ENCODE peak calls at places on chromosome 15, in ten cellular contexts. One of them, this sample, is unnamed.
A peak's percentile ranks its signal among the peaks of the same experiment; 100 is the strongest.

GRCh38 chr15:51312754-51313390 is 25.5 kb downstream of the CYP19A1 start:
- DNase-seq in cardiac fibroblast: no peak
- DNase-seq in ovary: no peak
- DNase-seq in heart left ventricle: no peak
- DNase-seq in cardiac muscle cell: no peak
- DNase-seq in OCI-LY7: no peak
- DNase-seq in kidney epithelial cell: no peak
- DNase-seq in esophagus squamous epithelium: no peak
- DNase-seq in LNCaP clone FGC: no peak
- DNase-seq in nephron progenitor cell: no peak
- DNase-seq in this sample: no peak

GRCh38 chr15:73959012-73959581 is 32.8 kb downstream of the LOXL1 start:
- DNase-seq in cardiac fibroblast: no peak
- DNase-seq in LNCaP clone FGC: no peak
- DNase-seq in cardiac muscle cell: no peak
- DNase-seq in heart left ventricle: no peak
- DNase-seq in OCI-LY7: peak; percentile 77
- DNase-seq in kidney epithelial cell: no peak
- DNase-seq in ovary: peak; percentile 3
- DNase-seq in nephron progenitor cell: no peak
- DNase-seq in esophagus squamous epithelium: no peak
- DNase-seq in this sample: no peak

GRCh38 chr15:94579261-94579660 is 347.9 kb downstream of the MCTP2 start:
- DNase-seq in cardiac muscle cell: no peak
- DNase-seq in esophagus squamous epithelium: no peak
- DNase-seq in OCI-LY7: no peak
- DNase-seq in nephron progenitor cell: no peak
- DNase-seq in ovary: no peak
- DNase-seq in heart left ventricle: no peak
- DNase-seq in cardiac fibroblast: no peak
- DNase-seq in LNCaP clone FGC: no peak
- DNase-seq in kidney epithelial cell: no peak
- DNase-seq in this sample: no peak

GRCh38 chr15:62482715-62483429 is 317.8 kb upstream of the C2CD4B start:
- DNase-seq in cardiac muscle cell: peak; percentile 76
- DNase-seq in heart left ventricle: no peak
- DNase-seq in esophagus squamous epithelium: no peak
- DNase-seq in LNCaP clone FGC: no peak
- DNase-seq in OCI-LY7: peak; percentile 21
- DNase-seq in nephron progenitor cell: peak; percentile 17
- DNase-seq in cardiac fibroblast: peak; percentile 40
- DNase-seq in ovary: no peak
- DNase-seq in kidney epithelial cell: no peak
- DNase-seq in this sample: peak; percentile 27

GRCh38 chr15:34754171-34754580 is 622 bp downstream of the GJD2 start:
- DNase-seq in cardiac fibroblast: no peak
- DNase-seq in cardiac muscle cell: no peak
- DNase-seq in OCI-LY7: no peak
- DNase-seq in esophagus squamous epithelium: no peak
- DNase-seq in LNCaP clone FGC: no peak
- DNase-seq in kidney epithelial cell: no peak
- DNase-seq in heart left ventricle: no peak
- DNase-seq in ovary: no peak
- DNase-seq in nephron progenitor cell: no peak
- DNase-seq in this sample: peak; percentile 24

GRCh38 chr15:83206387-83206970 is 1.1 kb downstream of the HDGFL3 start:
- DNase-seq in cardiac fibroblast: peak; percentile 11
- DNase-seq in esophagus squamous epithelium: no peak
- DNase-seq in LNCaP clone FGC: no peak
- DNase-seq in cardiac muscle cell: no peak
- DNase-seq in nephron progenitor cell: no peak
- DNase-seq in kidney epithelial cell: no peak
- DNase-seq in ovary: no peak
- DNase-seq in OCI-LY7: peak; percentile 13
- DNase-seq in heart left ventricle: no peak
- DNase-seq in this sample: no peak

GRCh38 chr15:76173317-76173834 is 113.6 kb downstream of the TMEM266 start:
- DNase-seq in cardiac muscle cell: no peak
- DNase-seq in kidney epithelial cell: no peak
- DNase-seq in ovary: no peak
- DNase-seq in heart left ventricle: no peak
- DNase-seq in nephron progenitor cell: no peak
- DNase-seq in esophagus squamous epithelium: no peak
- DNase-seq in LNCaP clone FGC: no peak
- DNase-seq in cardiac fibroblast: no peak
- DNase-seq in OCI-LY7: no peak
- DNase-seq in this sample: no peak

GRCh38 chr15:91857772-91858171 is 4.3 kb downstream of the SLCO3A1 start:
- DNase-seq in OCI-LY7: peak; percentile 80
- DNase-seq in nephron progenitor cell: no peak
- DNase-seq in heart left ventricle: no peak
- DNase-seq in esophagus squamous epithelium: no peak
- DNase-seq in cardiac fibroblast: no peak
- DNase-seq in cardiac muscle cell: no peak
- DNase-seq in LNCaP clone FGC: no peak
- DNase-seq in ovary: no peak
- DNase-seq in kidney epithelial cell: no peak
- DNase-seq in this sample: no peak

GRCh38 chr15:49673861-49674260 is 53.0 kb downstream of the DTWD1 start:
- DNase-seq in OCI-LY7: no peak
- DNase-seq in kidney epithelial cell: no peak
- DNase-seq in ovary: no peak
- DNase-seq in nephron progenitor cell: no peak
- DNase-seq in esophagus squamous epithelium: no peak
- DNase-seq in LNCaP clone FGC: no peak
- DNase-seq in cardiac fibroblast: no peak
- DNase-seq in heart left ventricle: no peak
- DNase-seq in cardiac muscle cell: no peak
- DNase-seq in this sample: no peak

GRCh38 chr15:44798815-44799214 is 62.5 kb downstream of the TRIM69 start:
- DNase-seq in esophagus squamous epithelium: no peak
- DNase-seq in kidney epithelial cell: no peak
- DNase-seq in OCI-LY7: no peak
- DNase-seq in heart left ventricle: no peak
- DNase-seq in ovary: no peak
- DNase-seq in nephron progenitor cell: no peak
- DNase-seq in cardiac fibroblast: peak; percentile 33
- DNase-seq in LNCaP clone FGC: no peak
- DNase-seq in cardiac muscle cell: no peak
- DNase-seq in this sample: no peak
- TF ChIP-seq CTCF in esophagus squamous epithelium: peak; percentile 11
- TF ChIP-seq CTCF in kidney epithelial cell: peak; percentile 37
- TF ChIP-seq CTCF in OCI-LY7: peak; percentile 41
- TF ChIP-seq CTCF in heart left ventricle: no peak
- TF ChIP-seq CTCF in ovary: no peak
- TF ChIP-seq CTCF in nephron progenitor cell: peak; percentile 21
- TF ChIP-seq CTCF in cardiac fibroblast: peak; percentile 38
- TF ChIP-seq CTCF in LNCaP clone FGC: peak; percentile 54
- TF ChIP-seq CTCF in cardiac muscle cell: peak; percentile 39
- TF ChIP-seq CTCF in this sample: peak; percentile 16

DNA sequence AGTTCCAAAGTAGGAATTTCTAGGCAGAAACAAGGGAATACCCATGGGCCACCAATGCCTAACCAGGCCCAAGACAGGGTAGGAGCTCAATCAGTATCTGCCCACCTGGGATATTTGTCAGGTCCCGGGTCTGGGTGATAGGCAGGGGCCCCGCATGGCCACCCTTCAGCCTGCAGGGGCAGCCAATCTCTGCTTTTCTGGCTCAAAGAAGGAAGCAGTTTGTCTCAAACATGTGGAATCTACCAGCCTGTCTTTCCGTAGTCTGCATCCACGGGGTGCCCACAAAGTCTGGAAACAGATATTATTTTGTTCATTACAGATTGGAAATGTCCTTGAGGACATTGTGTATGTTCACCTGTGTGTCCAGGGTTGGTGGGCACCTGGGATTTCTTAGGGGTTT is 56.2 kb downstream of the CEMIP start:
- DNase-seq in heart left ventricle: no peak
- DNase-seq in nephron progenitor cell: no peak
- DNase-seq in cardiac fibroblast: no peak
- DNase-seq in ovary: no peak
- DNase-seq in kidney epithelial cell: no peak
- DNase-seq in LNCaP clone FGC: no peak
- DNase-seq in OCI-LY7: no peak
- DNase-seq in cardiac muscle cell: no peak
- DNase-seq in esophagus squamous epithelium: no peak
- DNase-seq in this sample: no peak
- TF ChIP-seq CTCF in heart left ventricle: no peak
- TF ChIP-seq CTCF in nephron progenitor cell: no peak
- TF ChIP-seq CTCF in cardiac fibroblast: no peak
- TF ChIP-seq CTCF in ovary: no peak
- TF ChIP-seq CTCF in kidney epithelial cell: peak; percentile 22
- TF ChIP-seq CTCF in LNCaP clone FGC: no peak
- TF ChIP-seq CTCF in OCI-LY7: no peak
- TF ChIP-seq CTCF in cardiac muscle cell: peak; percentile 10
- TF ChIP-seq CTCF in esophagus squamous epithelium: no peak
- TF ChIP-seq CTCF in this sample: no peak

GRCh38 chr15:69576948-69577351 is 124.3 kb downstream of the RPLP1 start:
- DNase-seq in cardiac fibroblast: no peak
- DNase-seq in heart left ventricle: no peak
- DNase-seq in esophagus squamous epithelium: no peak
- DNase-seq in kidney epithelial cell: no peak
- DNase-seq in LNCaP clone FGC: peak; percentile 100
- DNase-seq in OCI-LY7: peak; percentile 7
- DNase-seq in nephron progenitor cell: no peak
- DNase-seq in cardiac muscle cell: no peak
- DNase-seq in ovary: no peak
- DNase-seq in this sample: no peak

GRCh38 chr15:69577397-69577796 is 124.8 kb downstream of the RPLP1 start:
- DNase-seq in OCI-LY7: no peak
- DNase-seq in cardiac fibroblast: no peak
- DNase-seq in LNCaP clone FGC: no peak
- DNase-seq in kidney epithelial cell: no peak
- DNase-seq in ovary: no peak
- DNase-seq in cardiac muscle cell: no peak
- DNase-seq in heart left ventricle: no peak
- DNase-seq in esophagus squamous epithelium: no peak
- DNase-seq in nephron progenitor cell: no peak
- DNase-seq in this sample: no peak

GRCh38 chr15:69574506-69574905 is 121.9 kb downstream of the RPLP1 start:
- DNase-seq in LNCaP clone FGC: no peak
- DNase-seq in OCI-LY7: no peak
- DNase-seq in ovary: no peak
- DNase-seq in esophagus squamous epithelium: no peak
- DNase-seq in cardiac fibroblast: no peak
- DNase-seq in kidney epithelial cell: no peak
- DNase-seq in cardiac muscle cell: no peak
- DNase-seq in nephron progenitor cell: no peak
- DNase-seq in heart left ventricle: no peak
- DNase-seq in this sample: no peak

GRCh38 chr15:69575387-69575786 is 122.8 kb downstream of the RPLP1 start:
- DNase-seq in esophagus squamous epithelium: no peak
- DNase-seq in LNCaP clone FGC: no peak
- DNase-seq in nephron progenitor cell: no peak
- DNase-seq in ovary: no peak
- DNase-seq in kidney epithelial cell: no peak
- DNase-seq in OCI-LY7: no peak
- DNase-seq in heart left ventricle: no peak
- DNase-seq in cardiac fibroblast: no peak
- DNase-seq in cardiac muscle cell: no peak
- DNase-seq in this sample: no peak

GRCh38 chr15:69576035-69576526 is 123.5 kb downstream of the RPLP1 start:
- DNase-seq in cardiac muscle cell: peak; percentile 34
- DNase-seq in esophagus squamous epithelium: no peak
- DNase-seq in ovary: no peak
- DNase-seq in heart left ventricle: peak; percentile 83
- DNase-seq in OCI-LY7: peak; percentile 43
- DNase-seq in kidney epithelial cell: no peak
- DNase-seq in cardiac fibroblast: peak; percentile 44
- DNase-seq in nephron progenitor cell: peak; percentile 38
- DNase-seq in LNCaP clone FGC: no peak
- DNase-seq in this sample: peak; percentile 46
- TF ChIP-seq CTCF in cardiac muscle cell: peak; percentile 75
- TF ChIP-seq CTCF in esophagus squamous epithelium: peak; percentile 75
- TF ChIP-seq CTCF in ovary: no peak
- TF ChIP-seq CTCF in heart left ventricle: peak; percentile 64
- TF ChIP-seq CTCF in OCI-LY7: peak; percentile 81
- TF ChIP-seq CTCF in kidney epithelial cell: peak; percentile 78
- TF ChIP-seq CTCF in cardiac fibroblast: peak; percentile 66
- TF ChIP-seq CTCF in nephron progenitor cell: peak; percentile 42
- TF ChIP-seq CTCF in LNCaP clone FGC: peak; percentile 97
- TF ChIP-seq CTCF in this sample: peak; percentile 39

DNA sequence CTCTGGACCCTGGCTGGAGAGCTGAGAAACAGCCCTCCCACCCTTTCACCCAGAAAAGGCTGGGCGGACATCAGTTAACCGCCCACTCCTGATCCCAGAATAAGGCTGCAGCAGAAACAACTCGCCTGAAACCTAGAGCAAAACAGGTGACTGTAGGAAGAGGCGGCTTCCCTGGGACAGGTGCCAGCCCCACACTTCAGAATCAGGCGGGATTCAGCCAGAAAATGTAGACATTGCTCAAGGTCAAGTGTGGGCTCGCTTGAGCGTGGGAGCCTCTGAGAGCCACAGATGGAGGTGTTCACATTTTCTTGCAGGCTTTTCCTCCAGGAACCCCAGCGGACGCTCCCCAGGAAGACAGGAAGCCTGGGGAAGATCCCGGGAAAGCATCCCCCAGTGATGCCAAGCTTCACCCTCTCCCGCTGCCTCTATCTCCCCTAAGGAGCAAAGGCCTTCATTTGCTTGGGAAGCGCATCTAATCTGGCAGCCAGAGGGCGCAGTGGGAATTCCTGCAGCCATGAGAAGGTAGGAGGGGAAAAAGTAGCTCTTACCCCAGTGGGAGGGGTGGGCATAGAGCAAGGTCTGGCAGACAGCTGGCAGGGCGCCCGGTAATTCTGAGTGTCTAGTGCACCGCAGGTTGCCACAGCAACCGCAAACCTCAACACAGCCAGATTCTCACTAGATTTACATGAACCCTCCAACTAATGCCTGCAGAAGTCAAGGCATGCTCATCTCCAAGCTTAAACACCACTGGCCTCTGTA is 77.7 kb downstream of the OCA2 start:
- DNase-seq in kidney epithelial cell: peak; percentile 89
- DNase-seq in cardiac fibroblast: peak; percentile 52
- DNase-seq in esophagus squamous epithelium: no peak
- DNase-seq in cardiac muscle cell: peak; percentile 88
- DNase-seq in nephron progenitor cell: peak; percentile 34
- DNase-seq in ovary: no peak
- DNase-seq in heart left ventricle: no peak
- DNase-seq in OCI-LY7: no peak
- DNase-seq in LNCaP clone FGC: no peak
- DNase-seq in this sample: no peak
- TF ChIP-seq CTCF in kidney epithelial cell: peak; percentile 86
- TF ChIP-seq CTCF in cardiac fibroblast: no peak
- TF ChIP-seq CTCF in esophagus squamous epithelium: peak; percentile 48
- TF ChIP-seq CTCF in cardiac muscle cell: peak; percentile 41
- TF ChIP-seq CTCF in nephron progenitor cell: peak; percentile 33
- TF ChIP-seq CTCF in ovary: no peak
- TF ChIP-seq CTCF in heart left ventricle: peak; percentile 42
- TF ChIP-seq CTCF in OCI-LY7: peak; percentile 37
- TF ChIP-seq CTCF in LNCaP clone FGC: peak; percentile 72
- TF ChIP-seq CTCF in this sample: peak; percentile 49

GRCh38 chr15:69955240-69955894 is 142.3 kb downstream of the TLE3 start:
- DNase-seq in nephron progenitor cell: no peak
- DNase-seq in ovary: no peak
- DNase-seq in heart left ventricle: no peak
- DNase-seq in cardiac fibroblast: no peak
- DNase-seq in esophagus squamous epithelium: no peak
- DNase-seq in OCI-LY7: peak; percentile 10
- DNase-seq in kidney epithelial cell: no peak
- DNase-seq in LNCaP clone FGC: no peak
- DNase-seq in cardiac muscle cell: no peak
- DNase-seq in this sample: no peak
- TF ChIP-seq CTCF in nephron progenitor cell: no peak
- TF ChIP-seq CTCF in ovary: no peak
- TF ChIP-seq CTCF in heart left ventricle: no peak
- TF ChIP-seq CTCF in cardiac fibroblast: no peak
- TF ChIP-seq CTCF in esophagus squamous epithelium: no peak
- TF ChIP-seq CTCF in OCI-LY7: peak; percentile 23
- TF ChIP-seq CTCF in kidney epithelial cell: no peak
- TF ChIP-seq CTCF in LNCaP clone FGC: no peak
- TF ChIP-seq CTCF in cardiac muscle cell: no peak
- TF ChIP-seq CTCF in this sample: no peak

GRCh38 chr15:100101389-100102089 is 240.2 kb downstream of the ADAMTS17 start:
- DNase-seq in esophagus squamous epithelium: no peak
- DNase-seq in heart left ventricle: no peak
- DNase-seq in LNCaP clone FGC: no peak
- DNase-seq in ovary: no peak
- DNase-seq in OCI-LY7: no peak
- DNase-seq in cardiac muscle cell: no peak
- DNase-seq in cardiac fibroblast: no peak
- DNase-seq in nephron progenitor cell: no peak
- DNase-seq in kidney epithelial cell: no peak
- DNase-seq in this sample: no peak
- TF ChIP-seq CTCF in esophagus squamous epithelium: no peak
- TF ChIP-seq CTCF in heart left ventricle: no peak
- TF ChIP-seq CTCF in LNCaP clone FGC: no peak
- TF ChIP-seq CTCF in ovary: no peak
- TF ChIP-seq CTCF in OCI-LY7: no peak
- TF ChIP-seq CTCF in cardiac muscle cell: no peak
- TF ChIP-seq CTCF in cardiac fibroblast: no peak
- TF ChIP-seq CTCF in nephron progenitor cell: no peak
- TF ChIP-seq CTCF in kidney epithelial cell: no peak
- TF ChIP-seq CTCF in this sample: no peak